ENCODE peak calls at places on chromosome 13, in five cellular contexts. Y, P, L, U and Z are unnamed samples. For H3K9me3, the result is how much of the 10 kb centered on the place peaks cover.

GRCh38 chr13:93794197-93794885 is 567.7 kb downstream of the GPC6 start:
- DNase-seq in Y (no peak), P (no peak), L (no peak), U (no peak), Z (no peak)

GRCh38 chr13:20964904-20965303 is 62.4 kb upstream of the XPO4 start:
- DNase-seq in Y (no peak), P (no peak), L (no peak), U (no peak), Z (no peak)

GRCh38 chr13:51689597-51689996 is 105.3 kb downstream of the WDFY2 start:
- DNase-seq in Y (no peak), P (no peak), L (no peak), U (no peak), Z (no peak)

GRCh38 chr13:91406619-91407018 is 8.2 kb downstream of the GPC5 start:
- DNase-seq in Y (peak), P (no peak), L (no peak), U (no peak), Z (no peak)

GRCh38 chr13:97226788-97227627 is 4.9 kb downstream of the MBNL2 start:
- DNase-seq in Y (peak), P (no peak), L (no peak), U (no peak), Z (no peak)

GRCh38 chr13:94254737-94255136 is 224.7 kb downstream of the DCT start:
- DNase-seq in Y (no peak), P (no peak), L (no peak), U (no peak), Z (no peak)

GRCh38 chr13:47049276-47049989 is 152.6 kb upstream of the HTR2A start:
- DNase-seq in Y (no peak), P (no peak), L (no peak), U (no peak), Z (no peak)

GRCh38 chr13:51767100-51767499 is 36.9 kb downstream of the DHRS12 start:
- DNase-seq in Y (no peak), P (peak), L (no peak), U (no peak), Z (no peak)

GRCh38 chr13:36918246-36919060 is 1.6 kb downstream of the SMAD9 start:
- DNase-seq in Y (no peak), P (no peak), L (no peak), U (no peak), Z (no peak)

GRCh38 chr13:111219306-111219705 is 101.1 kb upstream of the TEX29 start:
- DNase-seq in Y (no peak), P (no peak), L (no peak), U (no peak), Z (no peak)

GRCh38 chr13:114045113-114045735 is 71.3 kb upstream of the C13orf46 start:
- DNase-seq in Y (no peak), P (no peak), L (no peak), U (no peak), Z (no peak)

GRCh38 chr13:21833921-21834320 is 163.0 kb downstream of the FGF9 start:
- DNase-seq in Y (no peak), P (no peak), L (no peak), U (no peak), Z (no peak)

GRCh38 chr13:97574926-97575325 is 141.0 kb downstream of the RAP2A start:
- DNase-seq in Y (peak), P (no peak), L (no peak), U (peak), Z (no peak)

GRCh38 chr13:113906566-113906965 is 42.7 kb upstream of the GAS6 start:
- DNase-seq in Y (no peak), P (peak), L (peak), U (no peak), Z (no peak)

GRCh38 chr13:73803997-73804396 is 330.2 kb downstream of the KLF12 start:
- DNase-seq in Y (no peak), P (no peak), L (no peak), U (no peak), Z (no peak)

GRCh38 chr13:37074703-37075102 is 15.2 kb upstream of the SUPT20H start:
- DNase-seq in Y (no peak), P (no peak), L (no peak), U (no peak), Z (no peak)

GRCh38 chr13:101026736-101027398 is 352.3 kb upstream of the TMTC4 start:
- DNase-seq in Y (no peak), P (no peak), L (no peak), U (no peak), Z (no peak)

GRCh38 chr13:111117961-111118360 is 2.9 kb downstream of the ARHGEF7 start:
- DNase-seq in Y (no peak), P (peak), L (no peak), U (no peak), Z (no peak)

GRCh38 chr13:30892966-30893365 is 13.1 kb upstream of the MEDAG start:
- DNase-seq in Y (peak), P (no peak), L (peak), U (no peak), Z (peak)

GRCh38 chr13:108834193-108834592 is 204.8 kb downstream of the MYO16 start:
- DNase-seq in Y (no peak), P (no peak), L (no peak), U (no peak), Z (no peak)

GRCh38 chr13:24307211-24308067 is 1.9 kb upstream of the C1QTNF9 start:
- DNase-seq in Y (no peak), P (peak), L (no peak), U (no peak), Z (no peak)

GRCh38 chr13:81458211-81458610 is 1117.3 kb upstream of the SPRY2 start:
- DNase-seq in Y (no peak), P (no peak), L (no peak), U (no peak), Z (no peak)

GRCh38 chr13:93857126-93857525 is 622.4 kb downstream of the DCT start:
- DNase-seq in Y (no peak), P (no peak), L (no peak), U (no peak), Z (no peak)

GRCh38 chr13:93724187-93724586 is 497.6 kb downstream of the GPC6 start:
- DNase-seq in Y (no peak), P (no peak), L (no peak), U (no peak), Z (no peak)

GRCh38 chr13:51906581-51906980 is 44.8 kb downstream of the CCDC70 start:
- DNase-seq in Y (no peak), P (no peak), L (peak), U (no peak), Z (no peak)

GRCh38 chr13:101661839-101662238 is 209.4 kb downstream of the ITGBL1 start:
- DNase-seq in Y (no peak), P (no peak), L (no peak), U (no peak), Z (no peak)

GRCh38 chr13:73000027-73000674 is 58.7 kb upstream of the KLF5 start:
- DNase-seq in Y (no peak), P (no peak), L (no peak), U (no peak), Z (no peak)

GRCh38 chr13:113903361-113903760 is 39.5 kb upstream of the GAS6 start:
- DNase-seq in Y (no peak), P (peak), L (peak), U (no peak), Z (no peak)

GRCh38 chr13:71499235-71499634 is 367.8 kb downstream of the DACH1 start:
- DNase-seq in Y (no peak), P (no peak), L (no peak), U (no peak), Z (no peak)

GRCh38 chr13:96650301-96650886 is 343.9 kb downstream of the OXGR1 start:
- DNase-seq in Y (no peak), P (no peak), L (no peak), U (no peak), Z (no peak)

GRCh38 chr13:68439821-68440220 is 1209.7 kb upstream of the PCDH9 start:
- DNase-seq in Y (no peak), P (no peak), L (no peak), U (no peak), Z (no peak)

GRCh38 chr13:53191091-53191490 is 162.5 kb downstream of the OLFM4 start:
- DNase-seq in Y (no peak), P (no peak), L (no peak), U (no peak), Z (no peak)

GRCh38 chr13:56317839-56318238 is 822.9 kb upstream of the PRR20A start:
- DNase-seq in Y (no peak), P (no peak), L (no peak), U (no peak), Z (no peak)

GRCh38 chr13:56314755-56315154 is 826.0 kb upstream of the PRR20A start:
- DNase-seq in Y (no peak), P (no peak), L (no peak), U (no peak), Z (no peak)
- H3K9me3 ChIP-seq in Y (under half), P (under half), L (under half), U (under half), Z (under half)

DNA sequence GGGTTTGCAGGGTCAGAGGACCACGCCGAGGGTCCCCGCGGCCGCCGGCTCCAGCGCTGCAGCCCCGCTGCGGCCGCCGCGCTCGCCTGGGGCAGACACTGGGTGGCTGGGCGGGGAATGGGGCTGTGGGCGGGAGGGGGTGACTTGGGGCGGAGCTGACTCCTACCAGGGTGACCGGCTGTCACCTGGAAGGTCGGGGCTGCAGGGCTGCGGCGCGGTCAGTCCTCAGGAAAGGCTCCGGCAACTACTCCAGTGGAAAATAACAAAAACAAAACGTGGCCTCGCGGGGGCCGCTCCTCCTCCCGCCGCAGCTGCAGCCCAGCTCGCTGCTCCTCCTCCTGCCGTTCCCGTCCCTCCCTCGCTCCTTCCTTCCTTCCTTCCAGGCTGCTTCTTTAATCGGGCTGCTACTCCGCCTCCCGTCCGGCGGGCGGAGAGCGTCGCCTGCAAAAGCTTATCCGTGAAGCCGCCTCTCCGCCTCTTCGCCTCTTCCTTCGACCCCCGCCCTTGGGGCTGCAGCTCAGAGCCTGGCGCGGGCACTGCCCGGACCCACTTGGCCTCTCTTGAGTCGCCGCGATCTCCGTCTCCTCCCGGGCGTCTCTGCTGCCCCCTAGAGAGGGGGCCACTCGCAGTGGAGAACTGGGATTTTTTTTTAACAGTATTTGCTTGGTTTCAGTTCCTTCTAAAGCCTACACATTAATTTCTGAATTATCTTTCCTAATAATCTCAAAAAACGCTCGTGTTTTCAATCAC is at the start of gene TBC1D4:
- DNase-seq in Y (peak), P (peak), L (peak), U (peak), Z (peak)
- TF ChIP-seq POLR2A in Y (no peak), P (no peak), L (no peak), U (peak), Z (peak)

GRCh38 chr13:44814144-44814543 is 175.1 kb downstream of the NUFIP1 start:
- DNase-seq in Y (no peak), P (no peak), L (no peak), U (no peak), Z (no peak)
- H3K9me3 ChIP-seq in Y (under half), P (under half), L (under half), U (under half), Z (under half)

GRCh38 chr13:112447306-112447705 is 71.2 kb downstream of the SPACA7 start:
- DNase-seq in Y (no peak), P (peak), L (no peak), U (no peak), Z (no peak)
- TF ChIP-seq POLR2A in Y (no peak), P (no peak), L (no peak), U (no peak), Z (no peak)

GRCh38 chr13:41708648-41709175 is 251.4 kb downstream of the RGCC start:
- DNase-seq in Y (no peak), P (no peak), L (no peak), U (peak), Z (no peak)
- H3K9me3 ChIP-seq in Y (under half), P (under half), L (under half), U (under half), Z (under half)

DNA sequence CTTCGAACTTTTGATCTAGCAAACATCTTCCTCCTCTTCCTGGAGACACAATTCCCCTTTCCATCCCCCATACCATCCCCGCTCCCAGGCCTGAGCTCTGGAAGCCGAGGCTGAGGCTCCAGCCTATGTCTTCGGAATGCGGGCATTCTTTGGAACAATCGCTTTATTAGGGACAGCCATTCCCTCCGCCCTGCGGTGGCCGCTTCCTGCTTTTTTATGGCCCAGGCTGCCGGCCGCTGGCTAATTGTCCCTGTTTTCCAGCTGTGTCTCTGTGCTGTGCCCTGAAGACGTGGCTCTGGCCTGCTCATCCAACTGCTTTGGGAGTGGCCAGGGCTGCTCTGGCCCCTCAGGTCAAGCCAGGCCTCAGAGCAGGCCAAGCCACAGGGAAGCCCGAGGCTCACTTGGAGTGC is 2.1 kb upstream of the CDX2 start:
- DNase-seq in Y (no peak), P (no peak), L (no peak), U (no peak), Z (no peak)
- TF ChIP-seq POLR2A in Y (no peak), P (no peak), L (no peak), U (no peak), Z (no peak)

DNA sequence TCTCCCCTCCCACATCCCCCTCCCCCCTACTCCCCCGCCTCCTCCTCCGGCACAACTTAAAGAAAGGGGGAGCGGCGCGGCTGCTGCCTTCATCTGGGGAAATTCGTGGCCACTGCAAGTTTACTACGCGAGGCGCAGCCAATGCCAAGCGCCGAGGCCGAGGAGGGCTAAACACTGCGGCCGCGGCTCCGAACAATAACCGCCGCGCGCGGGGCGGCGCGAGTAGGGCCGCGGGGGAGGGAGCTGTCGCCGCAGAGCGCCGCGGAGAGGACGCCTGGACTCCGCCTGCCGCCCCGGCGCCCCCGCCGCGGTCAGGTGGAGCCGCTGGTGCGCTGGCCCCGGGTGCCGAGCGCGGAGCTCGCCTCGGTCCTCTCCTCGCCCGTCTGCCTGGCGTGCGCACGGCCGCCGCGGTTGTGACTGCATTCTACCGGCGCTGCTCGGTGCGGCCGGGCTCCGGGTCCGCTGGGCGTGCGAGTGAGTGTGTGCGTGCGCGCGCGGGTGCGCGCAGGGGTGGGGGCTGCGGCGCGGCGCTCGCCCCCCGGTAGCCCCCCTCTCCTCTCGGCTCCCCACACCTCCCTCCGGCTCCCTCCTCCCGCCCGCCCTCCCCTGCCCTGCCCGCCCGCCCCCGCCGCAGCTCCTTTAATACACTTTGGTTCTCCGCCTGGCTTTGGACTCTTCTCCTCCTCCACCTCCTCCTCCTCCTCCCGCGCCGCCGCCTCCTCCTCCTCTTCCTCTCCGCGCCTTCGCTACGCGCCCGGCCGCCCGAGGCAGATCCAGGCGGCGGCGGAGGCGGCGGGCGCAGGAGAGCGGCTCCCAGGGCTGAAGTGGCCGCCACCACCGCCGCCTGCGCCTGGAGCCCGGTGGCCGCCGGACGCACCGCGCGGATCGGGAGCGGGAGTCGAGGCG is at the start of gene ZIC2:
- DNase-seq in Y (peak), P (no peak), L (no peak), U (no peak), Z (no peak)
- H3K9me3 ChIP-seq in Y (under half), P (under half), L (under half), U (under half), Z (under half)

DNA sequence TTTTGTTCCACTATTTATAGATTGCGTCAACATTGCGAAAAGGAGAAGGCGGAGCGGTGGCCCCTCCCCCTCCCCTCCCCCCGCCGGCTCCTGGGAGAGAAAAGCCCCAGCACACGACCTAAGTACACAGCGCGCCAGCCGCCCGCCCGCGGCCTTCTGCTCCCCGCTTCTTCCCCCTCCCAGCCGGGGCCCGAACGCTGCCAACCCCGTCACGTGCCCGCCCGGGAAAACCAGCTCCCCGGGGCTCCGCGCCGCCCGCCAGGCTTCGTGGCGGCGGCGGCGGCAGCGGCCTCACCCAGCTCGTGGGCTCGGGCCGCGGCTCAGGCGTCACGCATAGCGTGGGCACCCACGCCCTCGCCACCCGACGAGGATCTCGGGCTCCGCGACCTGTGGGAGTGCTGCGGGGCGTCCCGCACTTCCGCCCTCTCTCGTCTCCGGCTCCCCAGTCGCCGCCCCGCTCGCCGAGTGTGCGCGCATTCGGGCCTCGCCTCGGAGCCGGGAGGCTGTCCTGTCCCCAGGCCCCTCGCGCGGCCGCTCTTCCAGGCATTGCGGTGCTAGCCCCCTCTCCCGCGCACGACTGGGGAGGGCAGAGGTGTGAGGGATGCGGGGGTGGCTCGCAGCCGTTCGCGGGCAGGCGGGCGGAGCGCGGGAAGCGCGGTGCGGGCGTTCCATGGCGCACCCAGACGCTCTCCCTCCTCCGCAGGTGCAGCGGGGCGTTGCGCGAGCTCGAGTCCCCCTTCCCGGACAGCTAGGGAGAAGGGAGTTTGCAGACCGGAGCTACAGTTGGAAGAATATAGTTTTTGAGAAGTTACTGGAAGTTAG is 110.5 kb downstream of the KCNRG start:
- DNase-seq in Y (peak), P (peak), L (peak), U (peak), Z (peak)
- TF ChIP-seq POLR2A in Y (peak), P (peak), L (peak), U (peak), Z (peak)

GRCh38 chr13:112341976-112342735 is 34.0 kb upstream of the SPACA7 start:
- DNase-seq in Y (no peak), P (no peak), L (peak), U (no peak), Z (no peak)
- H3K9me3 ChIP-seq in Y (under half), P (under half), L (under half), U (under half), Z (under half)